ENCODE peak calls at places on chromosomes 13 and 19, in eight cellular contexts. Z, T, G, V, U, P, A and S are unnamed samples.

GRCh38 chr19:12611361-12611699 is 610 bp downstream of the ZNF791 start:
- DNase-seq in G (peak; percentile 43), U (peak; percentile 75), Z (peak; percentile 63), P (peak; percentile 77), V (peak; percentile 86), T (peak; percentile 36), A (peak; percentile 33), S (no peak)

GRCh38 chr19:3459322-3459881 is 20.9 kb downstream of the SMIM24 start:
- DNase-seq in G (no peak), Z (peak; percentile 96), P (peak; percentile 60), U (peak; percentile 71), V (no peak), A (no peak), T (peak; percentile 24), S (no peak)

GRCh38 chr19:1074512-1075283 is 7.7 kb downstream of the ARHGAP45 start:
- DNase-seq in Z (no peak), P (no peak), U (peak; percentile 82), V (no peak), T (peak; percentile 94), A (peak; percentile 97), G (no peak), S (peak; percentile 84)

GRCh38 chr13:37640499-37640898 is 41.9 kb upstream of the POSTN start:
- DNase-seq in G (no peak), T (no peak), P (peak; percentile 46), V (peak; percentile 75), A (no peak), U (no peak), Z (peak; percentile 59), S (no peak)

GRCh38 chr19:29098091-29098490 is 114.9 kb downstream of the UQCRFS1 start:
- DNase-seq in A (no peak), V (no peak), U (no peak), P (no peak), T (no peak), G (no peak), Z (no peak), S (no peak)

GRCh38 chr13:97879646-97880297 is 73.7 kb upstream of the IPO5 start:
- DNase-seq in A (no peak), Z (peak; percentile 88), G (no peak), U (no peak), T (no peak), P (no peak), V (peak; percentile 69), S (no peak)

GRCh38 chr13:52414963-52415362 is 9.0 kb upstream of the THSD1 start:
- DNase-seq in T (no peak), U (no peak), P (no peak), A (no peak), V (peak; percentile 94), G (no peak), Z (peak; percentile 69), S (no peak)

GRCh38 chr13:76882431-76882830 is 3.8 kb downstream of the KCTD12 start:
- DNase-seq in T (no peak), A (no peak), G (no peak), P (no peak), V (no peak), U (no peak), Z (peak; percentile 23), S (no peak)

GRCh38 chr13:48551329-48551728 is 18.4 kb upstream of the RCBTB2 start:
- DNase-seq in P (no peak), G (no peak), U (no peak), V (no peak), A (no peak), Z (no peak), T (no peak), S (no peak)

GRCh38 chr13:34897220-34897619 is 44.9 kb upstream of the NBEA start:
- DNase-seq in U (no peak), G (no peak), P (no peak), Z (no peak), T (no peak), A (no peak), V (no peak), S (no peak)

GRCh38 chr19:54673222-54673621 is 10.4 kb downstream of the LILRB4 start:
- DNase-seq in P (no peak), Z (no peak), T (no peak), G (no peak), A (no peak), U (no peak), V (no peak), S (no peak)

GRCh38 chr13:73138967-73139491 is 80.2 kb downstream of the KLF5 start:
- DNase-seq in A (no peak), Z (no peak), T (no peak), V (no peak), P (no peak), U (no peak), G (no peak), S (no peak)

GRCh38 chr13:113791761-113792160 is 32.7 kb downstream of the TMEM255B start:
- DNase-seq in T (no peak), P (no peak), A (no peak), G (no peak), V (no peak), Z (no peak), U (no peak), S (no peak)

GRCh38 chr13:61144834-61145593 is 270.6 kb downstream of the PCDH20 start:
- DNase-seq in T (no peak), V (no peak), A (no peak), U (no peak), P (no peak), G (no peak), Z (no peak), S (no peak)

GRCh38 chr13:52051400-52051799 is 26.9 kb downstream of the UTP14C start:
- DNase-seq in P (no peak), T (no peak), A (no peak), V (no peak), G (no peak), Z (no peak), U (no peak), S (no peak)

GRCh38 chr19:38044267-38045111 is 137.5 kb downstream of the SIPA1L3 start:
- DNase-seq in U (no peak), T (no peak), G (no peak), P (no peak), Z (peak; percentile 60), A (no peak), V (peak; percentile 27), S (no peak)

GRCh38 chr19:2540646-2541454 is 64.9 kb downstream of the GADD45B start:
- DNase-seq in Z (peak; percentile 98), G (no peak), A (no peak), T (peak; percentile 40), V (peak; percentile 97), U (peak; percentile 97), P (peak; percentile 97), S (no peak)

GRCh38 chr13:39818953-39819352 is 163.5 kb downstream of the COG6 start:
- DNase-seq in T (no peak), A (no peak), G (no peak), V (no peak), P (no peak), Z (peak; percentile 43), U (no peak), S (no peak)

GRCh38 chr19:12783849-12784393 is 7.4 kb upstream of the JUNB start:
- DNase-seq in Z (no peak), V (peak; percentile 82), P (no peak), U (no peak), A (no peak), G (no peak), T (no peak), S (no peak)

GRCh38 chr19:58181902-58182576 is 822 bp upstream of the ZNF274 start:
- DNase-seq in G (peak; percentile 90), A (peak; percentile 49), U (peak; percentile 72), T (peak; percentile 54), V (peak; percentile 70), P (peak; percentile 55), Z (no peak), S (peak; percentile 61)

GRCh38 chr13:42893346-42893745 is 98.7 kb downstream of the EPSTI1 start:
- DNase-seq in A (no peak), U (no peak), T (no peak), G (no peak), Z (peak; percentile 11), P (no peak), V (peak; percentile 73), S (no peak)

GRCh38 chr13:23578411-23579071 is 8.3 kb downstream of the TNFRSF19 start:
- DNase-seq in U (peak; percentile 70), A (peak; percentile 68), Z (peak; percentile 55), T (peak; percentile 49), V (peak; percentile 81), P (peak; percentile 65), G (no peak), S (peak; percentile 53)

DNA sequence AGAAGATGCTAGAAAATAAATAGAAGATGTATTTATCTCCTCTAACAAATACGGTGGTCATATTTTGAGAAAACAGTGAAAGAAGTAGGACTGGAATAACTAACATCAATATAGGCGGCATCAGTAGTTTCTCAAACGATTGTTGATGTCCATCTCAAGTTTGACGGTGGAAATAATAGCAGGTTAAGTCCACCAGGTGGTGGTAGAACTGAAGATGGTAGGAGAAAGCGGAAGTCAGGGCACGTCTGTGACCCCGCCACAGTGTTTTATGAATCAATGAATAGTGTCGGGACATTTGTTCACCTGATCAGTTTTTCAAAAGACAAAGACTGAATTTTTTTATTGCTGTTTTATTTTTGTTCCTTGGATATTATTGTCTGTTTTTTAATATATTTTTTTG is 706.4 kb upstream of the SLC10A2 start:
- DNase-seq in Z (no peak), T (no peak), V (no peak), U (no peak), P (no peak), G (no peak), A (no peak), S (no peak)
- TF ChIP-seq CTCF in Z (no peak), T (no peak), V (no peak), U (no peak), P (no peak), G (peak; percentile 23), A (no peak), S (no peak)

GRCh38 chr19:46579286-46579944 is 21.7 kb upstream of the CALM3 start:
- DNase-seq in Z (no peak), P (peak; percentile 9), V (no peak), G (no peak), U (no peak), A (peak; percentile 27), T (no peak), S (peak; percentile 24)
- TF ChIP-seq CTCF in Z (no peak), P (peak; percentile 54), V (peak; percentile 26), G (peak; percentile 1), U (no peak), A (no peak), T (no peak), S (no peak)

DNA sequence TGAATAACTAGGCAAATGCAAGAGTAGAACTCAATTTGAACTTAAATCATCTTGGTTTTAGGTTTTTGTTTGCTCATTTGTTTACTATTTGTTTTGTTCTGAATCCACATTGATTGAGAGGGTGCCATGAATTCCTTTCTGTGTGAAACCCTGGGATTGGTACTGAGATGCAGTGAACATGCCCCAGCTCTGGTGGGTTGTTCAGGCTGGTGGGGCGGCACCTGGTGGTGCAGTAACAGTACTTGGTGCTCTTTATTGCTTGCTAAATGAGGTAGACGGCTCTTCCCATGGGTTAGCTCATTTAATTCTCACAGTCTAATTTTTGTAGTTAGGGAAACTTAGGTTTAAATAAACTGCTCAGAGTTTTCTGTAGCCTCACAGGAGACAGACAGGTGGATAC is 48.4 kb downstream of the WASF3 start:
- DNase-seq in T (no peak), A (no peak), U (no peak), Z (no peak), P (no peak), G (no peak), V (no peak), S (no peak)
- TF ChIP-seq CTCF in T (no peak), A (no peak), U (no peak), Z (peak; percentile 10), P (no peak), G (no peak), V (no peak), S (no peak)

GRCh38 chr13:82740442-82740841 is 1141.8 kb downstream of the SLITRK1 start:
- DNase-seq in T (no peak), U (no peak), G (no peak), A (no peak), P (no peak), V (no peak), Z (no peak), S (no peak)

GRCh38 chr13:82739881-82740280 is 1142.4 kb downstream of the SLITRK1 start:
- DNase-seq in U (no peak), P (no peak), G (no peak), A (no peak), V (peak; percentile 27), Z (no peak), T (no peak), S (no peak)
- TF ChIP-seq CTCF in U (no peak), P (peak; percentile 33), G (peak; percentile 44), A (no peak), V (peak; percentile 35), Z (no peak), T (no peak), S (no peak)